ENCODE peak calls at places on chromosomes 7 and 10, in nine cellular contexts. D is colonic mucosa, S is lower leg skin, Y is A549, F is dorsolateral prefrontal cortex, V is cardiac muscle cell, L is lower lobe of right lung, M is mammary epithelial cell, U is brain microvascular endothelial cell. J is an unnamed sample.

GRCh38 chr10:68111580-68111979 is 2.3 kb downstream of the MYPN start:
- DNase-seq in S (no peak), L (no peak), F (no peak), V (peak; percentile 43), D (no peak), U (no peak), M (no peak), Y (no peak), J (no peak)

GRCh38 chr7:134695321-134695860 is 48.7 kb downstream of the BPGM start:
- DNase-seq in L (no peak), U (peak; percentile 28), Y (no peak), S (no peak), D (no peak), V (no peak), M (no peak), F (no peak), J (no peak)

GRCh38 chr10:76711374-76711997 is 926.1 kb downstream of the KCNMA1 start:
- DNase-seq in S (no peak), M (no peak), U (no peak), V (no peak), L (no peak), F (no peak), D (no peak), Y (no peak), J (no peak)

GRCh38 chr7:20697351-20697750 is 81.9 kb downstream of the ABCB5 start:
- DNase-seq in S (no peak), V (no peak), M (no peak), U (no peak), Y (no peak), D (no peak), F (no peak), L (no peak), J (no peak)

GRCh38 chr7:15131661-15132060 is 229.1 kb upstream of the DGKB start:
- DNase-seq in V (no peak), Y (no peak), M (no peak), U (no peak), L (no peak), D (no peak), F (no peak), S (no peak), J (no peak)

GRCh38 chr10:43921478-43921877 is 272.8 kb upstream of the ZNF32 start:
- DNase-seq in D (no peak), M (no peak), Y (no peak), F (no peak), S (peak; percentile 42), V (no peak), U (no peak), L (no peak), J (no peak)

GRCh38 chr7:52311886-52312285 is 723.5 kb upstream of the POM121L12 start:
- DNase-seq in D (no peak), L (no peak), Y (no peak), F (no peak), V (no peak), M (no peak), U (no peak), S (no peak), J (no peak)

GRCh38 chr7:157010588-157011332 is at the start of gene MNX1:
- DNase-seq in F (no peak), D (peak; percentile 88), L (peak; percentile 88), V (peak; percentile 93), Y (peak; percentile 89), S (no peak), M (peak; percentile 83), U (no peak), J (peak; percentile 93)

GRCh38 chr10:79104264-79104954 is 35.6 kb downstream of the ZMIZ1 start:
- DNase-seq in M (no peak), F (no peak), U (no peak), V (no peak), D (no peak), Y (no peak), L (no peak), S (no peak), J (no peak)

GRCh38 chr10:42989481-42989921 is 87.4 kb upstream of the RET start:
- DNase-seq in U (no peak), M (no peak), V (no peak), F (peak; percentile 15), S (peak; percentile 68), L (peak; percentile 42), D (peak; percentile 13), Y (no peak), J (no peak)

GRCh38 chr7:36021367-36021766 is 131.7 kb upstream of the EEPD1 start:
- DNase-seq in F (no peak), Y (peak; percentile 36), V (no peak), D (no peak), S (peak; percentile 62), M (no peak), U (no peak), L (no peak), J (no peak)

GRCh38 chr7:140225562-140226249 is 48.9 kb upstream of the KDM7A start:
- DNase-seq in F (no peak), D (no peak), U (no peak), M (no peak), S (no peak), L (no peak), Y (no peak), V (no peak), J (no peak)

GRCh38 chr10:28054211-28054888 is 55.5 kb upstream of the ODAD2 start:
- DNase-seq in D (no peak), M (peak; percentile 64), L (no peak), S (no peak), V (no peak), F (no peak), U (peak; percentile 59), Y (no peak), J (no peak)

GRCh38 chr10:61901829-61902447 is 439 bp downstream of the ARID5B start:
- DNase-seq in S (no peak), L (no peak), D (no peak), U (peak; percentile 31), Y (peak; percentile 31), F (no peak), M (peak; percentile 48), V (peak; percentile 49), J (no peak)

GRCh38 chr7:22675917-22676343 is 51.1 kb upstream of the IL6 start:
- DNase-seq in V (no peak), Y (no peak), M (peak; percentile 29), F (no peak), D (no peak), L (no peak), U (peak; percentile 67), S (no peak), J (no peak)

GRCh38 chr10:95284807-95285206 is 6.0 kb downstream of the PDLIM1 start:
- DNase-seq in D (no peak), M (no peak), Y (no peak), U (no peak), F (no peak), S (no peak), V (no peak), L (no peak), J (no peak)
- TF ChIP-seq CTCF in D (no peak), M (no peak), Y (no peak), U (no peak), F (no peak), S (no peak), V (no peak), L (no peak), J (no peak)

DNA sequence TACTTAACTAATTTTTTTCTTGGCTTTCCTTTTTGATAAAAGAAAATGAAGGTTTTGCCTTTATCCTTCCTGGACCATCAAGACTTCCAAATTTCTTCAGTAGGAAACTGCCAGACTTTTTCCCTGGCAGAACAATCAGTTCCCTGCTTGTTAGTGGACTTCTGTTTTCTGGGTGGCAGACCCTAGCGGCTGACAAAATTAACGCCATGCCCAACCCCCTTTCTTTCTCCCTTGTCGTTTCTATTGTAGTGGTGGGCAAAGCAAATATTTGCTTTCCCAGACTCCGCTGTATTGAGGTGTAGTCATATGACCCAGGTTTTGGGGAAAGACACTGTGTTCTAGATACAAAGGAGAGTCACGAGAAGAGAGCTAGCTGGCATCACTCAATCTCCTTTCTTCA is 7.7 kb downstream of the PON2 start:
- DNase-seq in Y (no peak), D (no peak), F (no peak), S (no peak), M (no peak), V (no peak), U (no peak), L (no peak), J (no peak)
- TF ChIP-seq CTCF in Y (no peak), D (no peak), F (no peak), S (no peak), M (no peak), V (no peak), U (no peak), L (no peak), J (no peak)

GRCh38 chr7:111852081-111852480 is 289.8 kb upstream of the IMMP2L start:
- DNase-seq in Y (no peak), M (no peak), D (no peak), V (no peak), F (no peak), U (no peak), L (no peak), S (no peak), J (no peak)

GRCh38 chr7:111855161-111855841 is 293.0 kb upstream of the IMMP2L start:
- DNase-seq in M (peak; percentile 48), Y (peak; percentile 58), L (no peak), D (peak; percentile 69), U (peak; percentile 65), S (no peak), F (peak; percentile 36), V (peak; percentile 30), J (no peak)

GRCh38 chr7:111858331-111858730 is 296.0 kb upstream of the IMMP2L start:
- DNase-seq in V (no peak), D (no peak), L (no peak), S (no peak), U (no peak), F (no peak), M (no peak), Y (no peak), J (no peak)

GRCh38 chr7:111855842-111856227 is 293.5 kb upstream of the IMMP2L start:
- DNase-seq in Y (peak; percentile 17), V (peak; percentile 27), M (no peak), U (peak; percentile 59), S (no peak), F (peak; percentile 44), D (no peak), L (no peak), J (no peak)

DNA sequence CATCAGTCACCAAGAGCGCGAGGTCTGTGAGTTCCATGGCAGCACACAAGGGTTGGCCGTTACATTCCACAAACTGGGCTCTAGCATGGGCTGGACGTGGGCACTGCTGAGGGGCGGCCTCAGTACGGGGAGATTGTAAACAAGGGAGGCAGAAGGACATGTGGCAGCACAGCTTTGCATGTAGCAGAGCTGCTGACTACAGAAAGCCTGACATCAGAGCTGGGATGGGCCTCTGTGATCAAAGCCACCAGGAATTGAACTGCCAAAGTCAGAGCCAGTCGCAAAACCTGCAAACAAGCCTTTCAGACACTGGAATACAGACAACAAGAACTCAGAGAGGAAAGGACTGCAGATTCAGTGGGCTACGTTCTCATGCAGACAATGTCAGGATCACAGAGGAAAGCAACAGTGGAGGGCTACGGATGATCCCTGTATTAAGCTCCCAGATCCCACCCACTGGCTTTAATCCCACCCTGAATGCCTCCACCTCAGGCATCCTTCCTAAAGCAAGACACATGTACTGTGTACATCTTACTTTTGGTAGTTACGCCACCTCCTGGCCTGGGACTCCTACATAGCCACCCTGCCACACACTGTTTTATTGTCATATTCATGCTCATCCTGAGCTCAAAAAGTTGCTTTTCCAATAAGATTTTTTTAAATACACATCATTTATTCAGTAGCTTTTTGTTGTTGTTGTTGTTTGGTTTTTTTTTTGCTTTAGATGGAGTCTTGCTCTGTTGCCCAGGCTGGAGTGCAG is 291.1 kb upstream of the IMMP2L start:
- DNase-seq in U (no peak), F (no peak), D (no peak), L (no peak), S (no peak), Y (no peak), M (no peak), V (no peak), J (no peak)
- TF ChIP-seq CTCF in U (peak; percentile 48), F (no peak), D (no peak), L (no peak), S (no peak), Y (no peak), M (peak; percentile 34), V (peak; percentile 8), J (peak; percentile 24)

GRCh38 chr7:26777383-26777782 is 87.0 kb downstream of the SKAP2 start:
- DNase-seq in V (no peak), L (no peak), D (no peak), S (no peak), M (no peak), F (no peak), Y (no peak), U (no peak), J (no peak)
- TF ChIP-seq CTCF in V (no peak), L (no peak), D (no peak), S (no peak), M (no peak), F (no peak), Y (no peak), U (no peak), J (no peak)

J was measured in D721Med.